ENCODE peak calls at places on chromosomes 5 and 9, in four cellular contexts. Z is A549, X is HCT116, O is heart left ventricle. I is an unnamed sample.

GRCh38 chr5:172959824-172960799 is 888 bp downstream of the RPL26L1 start:
- DNase-seq in O (no peak), Z (no peak), X (no peak), I (no peak)

GRCh38 chr5:171272996-171273970 is 35.8 kb upstream of the TLX3 start:
- DNase-seq in O (no peak), X (peak; percentile 44), Z (no peak), I (no peak)

GRCh38 chr5:107783551-107783950 is 112.8 kb upstream of the EFNA5 start:
- DNase-seq in X (no peak), Z (no peak), O (no peak), I (no peak)

GRCh38 chr9:89911721-89912604 is 307.2 kb downstream of the GADD45G start:
- DNase-seq in O (no peak), X (no peak), Z (no peak), I (no peak)

GRCh38 chr9:133803028-133803585 is 65.0 kb upstream of the SARDH start:
- DNase-seq in O (no peak), Z (no peak), X (no peak), I (no peak)

GRCh38 chr9:120689860-120690259 is 24.4 kb downstream of the MEGF9 start:
- DNase-seq in O (no peak), X (no peak), Z (no peak), I (no peak)

GRCh38 chr5:116508835-116509234 is 65.8 kb downstream of the SEMA6A start:
- DNase-seq in O (no peak), Z (no peak), X (no peak), I (no peak)

GRCh38 chr9:3473402-3473801 is 52.4 kb downstream of the RFX3 start:
- DNase-seq in Z (no peak), O (no peak), X (no peak), I (no peak)

GRCh38 chr5:40801771-40802562 is 3.8 kb upstream of the PRKAA1 start:
- DNase-seq in Z (no peak), O (no peak), X (no peak), I (no peak)

GRCh38 chr5:61246768-61247307 is 84.6 kb upstream of the SMIM15 start:
- DNase-seq in X (no peak), Z (no peak), O (no peak), I (no peak)

GRCh38 chr9:81669011-81669739 is 20.2 kb downstream of the TLE1 start:
- DNase-seq in O (no peak), Z (no peak), X (no peak), I (no peak)

GRCh38 chr5:33933723-33934544 is 2.3 kb upstream of the RXFP3 start:
- DNase-seq in Z (no peak), O (no peak), X (no peak), I (no peak)

GRCh38 chr9:113375057-113376023 is 1.4 kb downstream of the HDHD3 start:
- DNase-seq in O (no peak), X (no peak), Z (peak; percentile 22), I (peak; percentile 49)

GRCh38 chr5:72015103-72015548 is 92.1 kb upstream of the MAP1B start:
- DNase-seq in O (peak; percentile 48), X (peak; percentile 93), Z (peak; percentile 66), I (peak; percentile 86)

GRCh38 chr9:29830815-29831214 is 2257.5 kb upstream of the C9orf72 start:
- DNase-seq in X (peak; percentile 24), O (no peak), Z (peak; percentile 0), I (peak; percentile 2)

GRCh38 chr5:150523472-150524350 is 15.8 kb downstream of the NDST1 start:
- DNase-seq in O (peak; percentile 57), Z (peak; percentile 75), X (peak; percentile 50), I (no peak)

GRCh38 chr5:13027886-13028285 is 916.6 kb downstream of the DNAH5 start:
- DNase-seq in O (no peak), Z (no peak), X (no peak), I (no peak)

GRCh38 chr5:14202462-14202861 is 59.3 kb downstream of the TRIO start:
- DNase-seq in Z (no peak), X (no peak), O (no peak), I (no peak)

GRCh38 chr9:27528278-27528885 is 1.2 kb downstream of the MOB3B start:
- DNase-seq in X (no peak), Z (no peak), O (peak; percentile 71), I (no peak)

GRCh38 chr9:76761448-76761847 is 2.8 kb upstream of the PCA3 start:
- DNase-seq in Z (peak; percentile 11), X (no peak), O (no peak), I (peak; percentile 12)

GRCh38 chr5:130992621-130993020 is 172.4 kb downstream of the HINT1 start:
- DNase-seq in O (no peak), X (no peak), Z (no peak), I (no peak)

GRCh38 chr5:55993628-55994501 is 898 bp downstream of the IL6ST start:
- DNase-seq in X (no peak), O (no peak), Z (no peak), I (no peak)

GRCh38 chr9:37955781-37956422 is 52.0 kb upstream of the SLC25A51 start:
- DNase-seq in O (no peak), Z (no peak), X (no peak), I (no peak)

GRCh38 chr9:5188060-5188707 is 2.7 kb upstream of the INSL6 start:
- DNase-seq in O (no peak), Z (no peak), X (no peak), I (no peak)

GRCh38 chr5:150317048-150318003 is 14.6 kb upstream of the ARSI start:
- DNase-seq in X (peak; percentile 67), O (no peak), Z (peak; percentile 95), I (peak; percentile 97)

GRCh38 chr9:16664211-16664610 is 206.3 kb downstream of the BNC2 start:
- DNase-seq in O (no peak), X (no peak), Z (no peak), I (no peak)

GRCh38 chr5:14702238-14702839 is 37.8 kb downstream of the OTULIN start:
- DNase-seq in Z (no peak), X (no peak), O (no peak), I (no peak)

GRCh38 chr5:146082798-146083197 is 22.6 kb downstream of the PLAC8L1 start:
- DNase-seq in Z (no peak), O (no peak), X (no peak), I (no peak)

GRCh38 chr5:78985407-78986223 is 505 bp upstream of the ARSB start:
- DNase-seq in X (no peak), O (peak; percentile 24), Z (peak; percentile 30), I (peak; percentile 40)

GRCh38 chr9:122642226-122642625 is 15.2 kb downstream of the OR1B1 start:
- DNase-seq in X (no peak), O (no peak), Z (no peak), I (peak; percentile 12)

GRCh38 chr5:62521319-62521718 is 57.3 kb upstream of the LRRC70 start:
- DNase-seq in X (no peak), Z (no peak), O (no peak), I (no peak)

GRCh38 chr9:136090060-136090735 is 4.9 kb downstream of the NACC2 start:
- DNase-seq in Z (no peak), X (no peak), O (no peak), I (no peak)

GRCh38 chr5:135721548-135722090 is 112.8 kb upstream of the SLC25A48 start:
- DNase-seq in X (no peak), Z (no peak), O (no peak), I (no peak)

GRCh38 chr9:135336722-135337490 is 142.7 kb upstream of the PPP1R26 start:
- DNase-seq in O (peak; percentile 1), Z (no peak), X (no peak), I (no peak)

GRCh38 chr9:78601957-78602565 is 305.1 kb downstream of the PSAT1 start:
- DNase-seq in O (no peak), Z (no peak), X (peak; percentile 22), I (peak; percentile 33)

GRCh38 chr5:142446131-142446959 is 121.5 kb upstream of the SPRY4 start:
- DNase-seq in Z (no peak), X (peak; percentile 80), O (no peak), I (no peak)

GRCh38 chr5:91288117-91288516 is 95.0 kb downstream of the ARRDC3 start:
- DNase-seq in O (peak; percentile 17), Z (no peak), X (no peak), I (no peak)

GRCh38 chr9:107007361-107007760 is 144.4 kb downstream of the ZNF462 start:
- DNase-seq in X (no peak), Z (no peak), O (no peak), I (no peak)

GRCh38 chr5:121325930-121326329 is 525.8 kb upstream of the FTMT start:
- DNase-seq in O (no peak), Z (no peak), X (no peak), I (no peak)
- TF ChIP-seq POLR2A in O (no peak), Z (no peak), X (no peak), I (no peak)

GRCh38 chr5:138177936-138178515 is 404 bp downstream of the BRD8 start:
- DNase-seq in X (no peak), O (no peak), Z (peak; percentile 43), I (peak; percentile 26)
- TF ChIP-seq POLR2A in X (no peak), O (no peak), Z (no peak), I (no peak)

DNA sequence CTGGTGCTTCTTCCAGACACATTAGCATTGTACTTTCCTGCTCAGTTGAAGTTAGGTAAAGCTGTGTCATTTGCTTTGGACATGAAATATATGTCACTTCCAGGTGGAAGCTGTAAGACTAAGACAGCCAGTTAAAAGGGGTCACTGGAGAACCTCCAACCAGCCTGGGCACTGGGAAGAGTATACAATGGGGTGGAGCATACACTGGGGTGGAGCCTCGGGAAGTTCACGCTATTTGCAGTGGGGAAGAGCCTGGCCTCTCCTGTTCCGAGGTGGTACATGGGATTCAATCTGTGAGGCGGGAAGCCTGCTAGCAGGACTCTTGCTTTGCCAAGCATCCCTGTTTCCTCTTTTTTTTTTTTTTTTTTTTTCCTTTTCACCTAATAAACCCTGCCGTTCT is 145.3 kb downstream of the TTC39B start:
- DNase-seq in X (no peak), O (no peak), Z (no peak), I (no peak)
- TF ChIP-seq POLR2A in X (no peak), O (no peak), Z (no peak), I (no peak)

GRCh38 chr9:98099346-98099745 is 19.7 kb downstream of the TRIM14 start:
- DNase-seq in O (no peak), Z (no peak), X (no peak), I (no peak)

GRCh38 chr9:98104445-98104881 is 14.6 kb downstream of the TRIM14 start:
- DNase-seq in O (no peak), Z (no peak), X (no peak), I (no peak)

GRCh38 chr9:98101416-98101815 is 17.6 kb downstream of the TRIM14 start:
- DNase-seq in Z (no peak), X (no peak), O (no peak), I (no peak)

GRCh38 chr9:98099898-98100297 is 19.1 kb downstream of the TRIM14 start:
- DNase-seq in Z (no peak), X (no peak), O (no peak), I (no peak)

GRCh38 chr9:98101868-98102273 is 17.2 kb downstream of the TRIM14 start:
- DNase-seq in X (no peak), Z (no peak), O (no peak), I (no peak)
- TF ChIP-seq POLR2A in X (no peak), Z (no peak), O (no peak), I (no peak)